ENCODE peak calls at places on chromosomes 6 and 20, in eight cellular contexts. One of them, this sample, is unnamed.

GRCh38 chr20:54267510-54268003 is 59.7 kb downstream of the PFDN4 start:
- DNase-seq in nephron progenitor cell: no peak
- DNase-seq in DMS 273 treated with DMSO at 0.1 percent for 48 hours: no peak
- DNase-seq in activated T-helper 9 cell treated with anti-CD3 and anti-CD28 coated beads, Interleukin-2, amount 50 U/mL, for 16 hours: no peak
- DNase-seq in stimulated activated CD4-positive, alpha-beta T cell treated with anti-CD3 and anti-CD28 coated beads, Interleukin-1b, Interleukin-23, amount 100 ng/mL, for 1 hour: no peak
- DNase-seq in ACHN: no peak
- DNase-seq in PC-9: peak
- DNase-seq in NCI-H1092 treated with DMSO at 0.1 percent for 48 hours: no peak
- DNase-seq in this sample: no peak

GRCh38 chr20:2867081-2867860 is 6.0 kb upstream of the PTPRA start:
- DNase-seq in DMS 273 treated with DMSO at 0.1 percent for 48 hours: no peak
- DNase-seq in PC-9: no peak
- DNase-seq in ACHN: no peak
- DNase-seq in NCI-H1092 treated with DMSO at 0.1 percent for 48 hours: no peak
- DNase-seq in stimulated activated CD4-positive, alpha-beta T cell treated with anti-CD3 and anti-CD28 coated beads, Interleukin-1b, Interleukin-23, amount 100 ng/mL, for 1 hour: no peak
- DNase-seq in nephron progenitor cell: peak
- DNase-seq in activated T-helper 9 cell treated with anti-CD3 and anti-CD28 coated beads, Interleukin-2, amount 50 U/mL, for 16 hours: no peak
- DNase-seq in this sample: no peak

GRCh38 chr20:50726955-50727791 is 4.2 kb upstream of the PARD6B start:
- DNase-seq in NCI-H1092 treated with DMSO at 0.1 percent for 48 hours: no peak
- DNase-seq in nephron progenitor cell: no peak
- DNase-seq in activated T-helper 9 cell treated with anti-CD3 and anti-CD28 coated beads, Interleukin-2, amount 50 U/mL, for 16 hours: no peak
- DNase-seq in stimulated activated CD4-positive, alpha-beta T cell treated with anti-CD3 and anti-CD28 coated beads, Interleukin-1b, Interleukin-23, amount 100 ng/mL, for 1 hour: no peak
- DNase-seq in PC-9: no peak
- DNase-seq in ACHN: peak
- DNase-seq in DMS 273 treated with DMSO at 0.1 percent for 48 hours: no peak
- DNase-seq in this sample: no peak

GRCh38 chr6:31651602-31652191 is 764 bp downstream of the BAG6 start:
- DNase-seq in ACHN: peak
- DNase-seq in activated T-helper 9 cell treated with anti-CD3 and anti-CD28 coated beads, Interleukin-2, amount 50 U/mL, for 16 hours: no peak
- DNase-seq in nephron progenitor cell: no peak
- DNase-seq in stimulated activated CD4-positive, alpha-beta T cell treated with anti-CD3 and anti-CD28 coated beads, Interleukin-1b, Interleukin-23, amount 100 ng/mL, for 1 hour: no peak
- DNase-seq in NCI-H1092 treated with DMSO at 0.1 percent for 48 hours: peak
- DNase-seq in PC-9: peak
- DNase-seq in DMS 273 treated with DMSO at 0.1 percent for 48 hours: peak
- DNase-seq in this sample: no peak

GRCh38 chr20:46699651-46700359 is 9.6 kb upstream of the SLC2A10 start:
- DNase-seq in nephron progenitor cell: no peak
- DNase-seq in DMS 273 treated with DMSO at 0.1 percent for 48 hours: no peak
- DNase-seq in activated T-helper 9 cell treated with anti-CD3 and anti-CD28 coated beads, Interleukin-2, amount 50 U/mL, for 16 hours: no peak
- DNase-seq in ACHN: peak
- DNase-seq in stimulated activated CD4-positive, alpha-beta T cell treated with anti-CD3 and anti-CD28 coated beads, Interleukin-1b, Interleukin-23, amount 100 ng/mL, for 1 hour: no peak
- DNase-seq in NCI-H1092 treated with DMSO at 0.1 percent for 48 hours: peak
- DNase-seq in PC-9: peak
- DNase-seq in this sample: no peak

GRCh38 chr6:136236491-136237293 is 13.4 kb downstream of the MTFR2 start:
- DNase-seq in nephron progenitor cell: no peak
- DNase-seq in DMS 273 treated with DMSO at 0.1 percent for 48 hours: no peak
- DNase-seq in activated T-helper 9 cell treated with anti-CD3 and anti-CD28 coated beads, Interleukin-2, amount 50 U/mL, for 16 hours: no peak
- DNase-seq in stimulated activated CD4-positive, alpha-beta T cell treated with anti-CD3 and anti-CD28 coated beads, Interleukin-1b, Interleukin-23, amount 100 ng/mL, for 1 hour: no peak
- DNase-seq in NCI-H1092 treated with DMSO at 0.1 percent for 48 hours: no peak
- DNase-seq in PC-9: no peak
- DNase-seq in ACHN: no peak
- DNase-seq in this sample: no peak

GRCh38 chr6:126167726-126168125 is 172.2 kb upstream of the CENPW start:
- DNase-seq in DMS 273 treated with DMSO at 0.1 percent for 48 hours: no peak
- DNase-seq in stimulated activated CD4-positive, alpha-beta T cell treated with anti-CD3 and anti-CD28 coated beads, Interleukin-1b, Interleukin-23, amount 100 ng/mL, for 1 hour: no peak
- DNase-seq in activated T-helper 9 cell treated with anti-CD3 and anti-CD28 coated beads, Interleukin-2, amount 50 U/mL, for 16 hours: no peak
- DNase-seq in nephron progenitor cell: no peak
- DNase-seq in ACHN: no peak
- DNase-seq in NCI-H1092 treated with DMSO at 0.1 percent for 48 hours: no peak
- DNase-seq in PC-9: no peak
- DNase-seq in this sample: no peak

GRCh38 chr20:53332022-53332824 is 261.4 kb downstream of the ZNF217 start:
- DNase-seq in PC-9: peak
- DNase-seq in stimulated activated CD4-positive, alpha-beta T cell treated with anti-CD3 and anti-CD28 coated beads, Interleukin-1b, Interleukin-23, amount 100 ng/mL, for 1 hour: no peak
- DNase-seq in NCI-H1092 treated with DMSO at 0.1 percent for 48 hours: no peak
- DNase-seq in ACHN: no peak
- DNase-seq in nephron progenitor cell: no peak
- DNase-seq in DMS 273 treated with DMSO at 0.1 percent for 48 hours: no peak
- DNase-seq in activated T-helper 9 cell treated with anti-CD3 and anti-CD28 coated beads, Interleukin-2, amount 50 U/mL, for 16 hours: no peak
- DNase-seq in this sample: no peak

GRCh38 chr20:19964289-19965263 is 52.6 kb upstream of the NAA20 start:
- DNase-seq in activated T-helper 9 cell treated with anti-CD3 and anti-CD28 coated beads, Interleukin-2, amount 50 U/mL, for 16 hours: no peak
- DNase-seq in nephron progenitor cell: peak
- DNase-seq in PC-9: peak
- DNase-seq in NCI-H1092 treated with DMSO at 0.1 percent for 48 hours: no peak
- DNase-seq in ACHN: peak
- DNase-seq in stimulated activated CD4-positive, alpha-beta T cell treated with anti-CD3 and anti-CD28 coated beads, Interleukin-1b, Interleukin-23, amount 100 ng/mL, for 1 hour: no peak
- DNase-seq in DMS 273 treated with DMSO at 0.1 percent for 48 hours: no peak
- DNase-seq in this sample: peak

GRCh38 chr6:52925919-52926792 is 16.7 kb upstream of the GSTA3 start:
- DNase-seq in PC-9: no peak
- DNase-seq in activated T-helper 9 cell treated with anti-CD3 and anti-CD28 coated beads, Interleukin-2, amount 50 U/mL, for 16 hours: no peak
- DNase-seq in ACHN: no peak
- DNase-seq in NCI-H1092 treated with DMSO at 0.1 percent for 48 hours: no peak
- DNase-seq in stimulated activated CD4-positive, alpha-beta T cell treated with anti-CD3 and anti-CD28 coated beads, Interleukin-1b, Interleukin-23, amount 100 ng/mL, for 1 hour: no peak
- DNase-seq in DMS 273 treated with DMSO at 0.1 percent for 48 hours: no peak
- DNase-seq in nephron progenitor cell: no peak
- DNase-seq in this sample: no peak

GRCh38 chr20:48718914-48719578 is 108.8 kb downstream of the PREX1 start:
- DNase-seq in PC-9: no peak
- DNase-seq in stimulated activated CD4-positive, alpha-beta T cell treated with anti-CD3 and anti-CD28 coated beads, Interleukin-1b, Interleukin-23, amount 100 ng/mL, for 1 hour: no peak
- DNase-seq in ACHN: no peak
- DNase-seq in NCI-H1092 treated with DMSO at 0.1 percent for 48 hours: no peak
- DNase-seq in DMS 273 treated with DMSO at 0.1 percent for 48 hours: no peak
- DNase-seq in nephron progenitor cell: no peak
- DNase-seq in activated T-helper 9 cell treated with anti-CD3 and anti-CD28 coated beads, Interleukin-2, amount 50 U/mL, for 16 hours: peak
- DNase-seq in this sample: no peak

GRCh38 chr20:42024653-42025052 is 406.5 kb upstream of the CHD6 start:
- DNase-seq in ACHN: peak
- DNase-seq in activated T-helper 9 cell treated with anti-CD3 and anti-CD28 coated beads, Interleukin-2, amount 50 U/mL, for 16 hours: no peak
- DNase-seq in NCI-H1092 treated with DMSO at 0.1 percent for 48 hours: no peak
- DNase-seq in DMS 273 treated with DMSO at 0.1 percent for 48 hours: no peak
- DNase-seq in nephron progenitor cell: peak
- DNase-seq in stimulated activated CD4-positive, alpha-beta T cell treated with anti-CD3 and anti-CD28 coated beads, Interleukin-1b, Interleukin-23, amount 100 ng/mL, for 1 hour: no peak
- DNase-seq in PC-9: no peak
- DNase-seq in this sample: no peak

GRCh38 chr6:128784266-128784665 is 98.7 kb upstream of the LAMA2 start:
- DNase-seq in ACHN: no peak
- DNase-seq in DMS 273 treated with DMSO at 0.1 percent for 48 hours: no peak
- DNase-seq in nephron progenitor cell: no peak
- DNase-seq in stimulated activated CD4-positive, alpha-beta T cell treated with anti-CD3 and anti-CD28 coated beads, Interleukin-1b, Interleukin-23, amount 100 ng/mL, for 1 hour: no peak
- DNase-seq in PC-9: no peak
- DNase-seq in NCI-H1092 treated with DMSO at 0.1 percent for 48 hours: no peak
- DNase-seq in activated T-helper 9 cell treated with anti-CD3 and anti-CD28 coated beads, Interleukin-2, amount 50 U/mL, for 16 hours: no peak
- DNase-seq in this sample: no peak

GRCh38 chr6:20438462-20439070 is 36.9 kb downstream of the E2F3 start:
- DNase-seq in activated T-helper 9 cell treated with anti-CD3 and anti-CD28 coated beads, Interleukin-2, amount 50 U/mL, for 16 hours: no peak
- DNase-seq in DMS 273 treated with DMSO at 0.1 percent for 48 hours: peak
- DNase-seq in nephron progenitor cell: no peak
- DNase-seq in PC-9: no peak
- DNase-seq in stimulated activated CD4-positive, alpha-beta T cell treated with anti-CD3 and anti-CD28 coated beads, Interleukin-1b, Interleukin-23, amount 100 ng/mL, for 1 hour: no peak
- DNase-seq in NCI-H1092 treated with DMSO at 0.1 percent for 48 hours: no peak
- DNase-seq in ACHN: no peak
- DNase-seq in this sample: no peak

GRCh38 chr6:2688416-2689064 is 62.2 kb downstream of the MYLK4 start:
- DNase-seq in NCI-H1092 treated with DMSO at 0.1 percent for 48 hours: no peak
- DNase-seq in DMS 273 treated with DMSO at 0.1 percent for 48 hours: peak
- DNase-seq in nephron progenitor cell: no peak
- DNase-seq in activated T-helper 9 cell treated with anti-CD3 and anti-CD28 coated beads, Interleukin-2, amount 50 U/mL, for 16 hours: no peak
- DNase-seq in ACHN: peak
- DNase-seq in PC-9: peak
- DNase-seq in stimulated activated CD4-positive, alpha-beta T cell treated with anti-CD3 and anti-CD28 coated beads, Interleukin-1b, Interleukin-23, amount 100 ng/mL, for 1 hour: no peak
- DNase-seq in this sample: no peak

GRCh38 chr6:133973109-133973971 is 20.3 kb downstream of the TBPL1 start:
- DNase-seq in ACHN: peak
- DNase-seq in nephron progenitor cell: no peak
- DNase-seq in stimulated activated CD4-positive, alpha-beta T cell treated with anti-CD3 and anti-CD28 coated beads, Interleukin-1b, Interleukin-23, amount 100 ng/mL, for 1 hour: no peak
- DNase-seq in PC-9: peak
- DNase-seq in NCI-H1092 treated with DMSO at 0.1 percent for 48 hours: peak
- DNase-seq in DMS 273 treated with DMSO at 0.1 percent for 48 hours: peak
- DNase-seq in activated T-helper 9 cell treated with anti-CD3 and anti-CD28 coated beads, Interleukin-2, amount 50 U/mL, for 16 hours: no peak
- DNase-seq in this sample: no peak

GRCh38 chr6:30754631-30755030 is 10.3 kb upstream of the IER3 start:
- DNase-seq in stimulated activated CD4-positive, alpha-beta T cell treated with anti-CD3 and anti-CD28 coated beads, Interleukin-1b, Interleukin-23, amount 100 ng/mL, for 1 hour: no peak
- DNase-seq in PC-9: no peak
- DNase-seq in activated T-helper 9 cell treated with anti-CD3 and anti-CD28 coated beads, Interleukin-2, amount 50 U/mL, for 16 hours: no peak
- DNase-seq in nephron progenitor cell: no peak
- DNase-seq in NCI-H1092 treated with DMSO at 0.1 percent for 48 hours: no peak
- DNase-seq in ACHN: no peak
- DNase-seq in DMS 273 treated with DMSO at 0.1 percent for 48 hours: no peak
- DNase-seq in this sample: no peak

GRCh38 chr6:34172961-34173775 is 27.3 kb upstream of the GRM4 start:
- DNase-seq in nephron progenitor cell: no peak
- DNase-seq in DMS 273 treated with DMSO at 0.1 percent for 48 hours: no peak
- DNase-seq in NCI-H1092 treated with DMSO at 0.1 percent for 48 hours: no peak
- DNase-seq in stimulated activated CD4-positive, alpha-beta T cell treated with anti-CD3 and anti-CD28 coated beads, Interleukin-1b, Interleukin-23, amount 100 ng/mL, for 1 hour: no peak
- DNase-seq in PC-9: no peak
- DNase-seq in activated T-helper 9 cell treated with anti-CD3 and anti-CD28 coated beads, Interleukin-2, amount 50 U/mL, for 16 hours: no peak
- DNase-seq in ACHN: no peak
- DNase-seq in this sample: peak

GRCh38 chr20:1397710-1398109 is 4.9 kb upstream of the FKBP1A start:
- DNase-seq in PC-9: no peak
- DNase-seq in activated T-helper 9 cell treated with anti-CD3 and anti-CD28 coated beads, Interleukin-2, amount 50 U/mL, for 16 hours: no peak
- DNase-seq in NCI-H1092 treated with DMSO at 0.1 percent for 48 hours: no peak
- DNase-seq in ACHN: no peak
- DNase-seq in stimulated activated CD4-positive, alpha-beta T cell treated with anti-CD3 and anti-CD28 coated beads, Interleukin-1b, Interleukin-23, amount 100 ng/mL, for 1 hour: no peak
- DNase-seq in nephron progenitor cell: no peak
- DNase-seq in DMS 273 treated with DMSO at 0.1 percent for 48 hours: no peak
- DNase-seq in this sample: no peak

GRCh38 chr20:57627972-57628650 is 7.9 kb upstream of the ZBP1 start:
- DNase-seq in DMS 273 treated with DMSO at 0.1 percent for 48 hours: no peak
- DNase-seq in stimulated activated CD4-positive, alpha-beta T cell treated with anti-CD3 and anti-CD28 coated beads, Interleukin-1b, Interleukin-23, amount 100 ng/mL, for 1 hour: no peak
- DNase-seq in ACHN: no peak
- DNase-seq in NCI-H1092 treated with DMSO at 0.1 percent for 48 hours: no peak
- DNase-seq in nephron progenitor cell: no peak
- DNase-seq in PC-9: peak
- DNase-seq in activated T-helper 9 cell treated with anti-CD3 and anti-CD28 coated beads, Interleukin-2, amount 50 U/mL, for 16 hours: no peak
- DNase-seq in this sample: no peak

GRCh38 chr6:39260451-39260850 is 31.2 kb upstream of the KCNK5 start:
- DNase-seq in NCI-H1092 treated with DMSO at 0.1 percent for 48 hours: no peak
- DNase-seq in stimulated activated CD4-positive, alpha-beta T cell treated with anti-CD3 and anti-CD28 coated beads, Interleukin-1b, Interleukin-23, amount 100 ng/mL, for 1 hour: no peak
- DNase-seq in DMS 273 treated with DMSO at 0.1 percent for 48 hours: no peak
- DNase-seq in ACHN: no peak
- DNase-seq in nephron progenitor cell: no peak
- DNase-seq in PC-9: no peak
- DNase-seq in activated T-helper 9 cell treated with anti-CD3 and anti-CD28 coated beads, Interleukin-2, amount 50 U/mL, for 16 hours: no peak
- DNase-seq in this sample: no peak

GRCh38 chr20:58722877-58723627 is 30.5 kb downstream of the NPEPL1 start:
- DNase-seq in activated T-helper 9 cell treated with anti-CD3 and anti-CD28 coated beads, Interleukin-2, amount 50 U/mL, for 16 hours: no peak
- DNase-seq in stimulated activated CD4-positive, alpha-beta T cell treated with anti-CD3 and anti-CD28 coated beads, Interleukin-1b, Interleukin-23, amount 100 ng/mL, for 1 hour: no peak
- DNase-seq in PC-9: no peak
- DNase-seq in ACHN: no peak
- DNase-seq in DMS 273 treated with DMSO at 0.1 percent for 48 hours: no peak
- DNase-seq in nephron progenitor cell: no peak
- DNase-seq in NCI-H1092 treated with DMSO at 0.1 percent for 48 hours: no peak
- DNase-seq in this sample: no peak

GRCh38 chr20:46200582-46201570 is 82.8 kb downstream of the CD40 start:
- DNase-seq in nephron progenitor cell: no peak
- DNase-seq in ACHN: no peak
- DNase-seq in activated T-helper 9 cell treated with anti-CD3 and anti-CD28 coated beads, Interleukin-2, amount 50 U/mL, for 16 hours: no peak
- DNase-seq in NCI-H1092 treated with DMSO at 0.1 percent for 48 hours: no peak
- DNase-seq in DMS 273 treated with DMSO at 0.1 percent for 48 hours: no peak
- DNase-seq in PC-9: no peak
- DNase-seq in stimulated activated CD4-positive, alpha-beta T cell treated with anti-CD3 and anti-CD28 coated beads, Interleukin-1b, Interleukin-23, amount 100 ng/mL, for 1 hour: no peak
- DNase-seq in this sample: no peak

GRCh38 chr6:1970151-1970561 is 275.2 kb downstream of the GMDS start:
- DNase-seq in stimulated activated CD4-positive, alpha-beta T cell treated with anti-CD3 and anti-CD28 coated beads, Interleukin-1b, Interleukin-23, amount 100 ng/mL, for 1 hour: no peak
- DNase-seq in nephron progenitor cell: peak
- DNase-seq in activated T-helper 9 cell treated with anti-CD3 and anti-CD28 coated beads, Interleukin-2, amount 50 U/mL, for 16 hours: no peak
- DNase-seq in PC-9: no peak
- DNase-seq in DMS 273 treated with DMSO at 0.1 percent for 48 hours: no peak
- DNase-seq in NCI-H1092 treated with DMSO at 0.1 percent for 48 hours: no peak
- DNase-seq in ACHN: no peak
- DNase-seq in this sample: no peak

GRCh38 chr6:53523511-53524454 is 21.1 kb downstream of the GCLC start:
- DNase-seq in NCI-H1092 treated with DMSO at 0.1 percent for 48 hours: no peak
- DNase-seq in activated T-helper 9 cell treated with anti-CD3 and anti-CD28 coated beads, Interleukin-2, amount 50 U/mL, for 16 hours: no peak
- DNase-seq in PC-9: no peak
- DNase-seq in ACHN: no peak
- DNase-seq in DMS 273 treated with DMSO at 0.1 percent for 48 hours: no peak
- DNase-seq in stimulated activated CD4-positive, alpha-beta T cell treated with anti-CD3 and anti-CD28 coated beads, Interleukin-1b, Interleukin-23, amount 100 ng/mL, for 1 hour: no peak
- DNase-seq in nephron progenitor cell: no peak
- DNase-seq in this sample: no peak

GRCh38 chr20:36352843-36353553 is 46.9 kb downstream of the DLGAP4 start:
- DNase-seq in stimulated activated CD4-positive, alpha-beta T cell treated with anti-CD3 and anti-CD28 coated beads, Interleukin-1b, Interleukin-23, amount 100 ng/mL, for 1 hour: no peak
- DNase-seq in nephron progenitor cell: no peak
- DNase-seq in PC-9: no peak
- DNase-seq in NCI-H1092 treated with DMSO at 0.1 percent for 48 hours: no peak
- DNase-seq in activated T-helper 9 cell treated with anti-CD3 and anti-CD28 coated beads, Interleukin-2, amount 50 U/mL, for 16 hours: no peak
- DNase-seq in ACHN: no peak
- DNase-seq in DMS 273 treated with DMSO at 0.1 percent for 48 hours: no peak
- DNase-seq in this sample: no peak

GRCh38 chr6:36067374-36068011 is 39.9 kb downstream of the MAPK14 start:
- DNase-seq in ACHN: no peak
- DNase-seq in PC-9: no peak
- DNase-seq in nephron progenitor cell: no peak
- DNase-seq in stimulated activated CD4-positive, alpha-beta T cell treated with anti-CD3 and anti-CD28 coated beads, Interleukin-1b, Interleukin-23, amount 100 ng/mL, for 1 hour: no peak
- DNase-seq in DMS 273 treated with DMSO at 0.1 percent for 48 hours: no peak
- DNase-seq in NCI-H1092 treated with DMSO at 0.1 percent for 48 hours: no peak
- DNase-seq in activated T-helper 9 cell treated with anti-CD3 and anti-CD28 coated beads, Interleukin-2, amount 50 U/mL, for 16 hours: no peak
- DNase-seq in this sample: no peak

GRCh38 chr20:44370639-44371218 is 15.2 kb downstream of the HNF4A start:
- DNase-seq in ACHN: no peak
- DNase-seq in nephron progenitor cell: no peak
- DNase-seq in DMS 273 treated with DMSO at 0.1 percent for 48 hours: no peak
- DNase-seq in NCI-H1092 treated with DMSO at 0.1 percent for 48 hours: no peak
- DNase-seq in PC-9: no peak
- DNase-seq in stimulated activated CD4-positive, alpha-beta T cell treated with anti-CD3 and anti-CD28 coated beads, Interleukin-1b, Interleukin-23, amount 100 ng/mL, for 1 hour: no peak
- DNase-seq in activated T-helper 9 cell treated with anti-CD3 and anti-CD28 coated beads, Interleukin-2, amount 50 U/mL, for 16 hours: no peak
- DNase-seq in this sample: no peak

GRCh38 chr6:111746983-111747773 is 126.1 kb downstream of the FYN start:
- DNase-seq in stimulated activated CD4-positive, alpha-beta T cell treated with anti-CD3 and anti-CD28 coated beads, Interleukin-1b, Interleukin-23, amount 100 ng/mL, for 1 hour: no peak
- DNase-seq in activated T-helper 9 cell treated with anti-CD3 and anti-CD28 coated beads, Interleukin-2, amount 50 U/mL, for 16 hours: no peak
- DNase-seq in ACHN: no peak
- DNase-seq in PC-9: peak
- DNase-seq in DMS 273 treated with DMSO at 0.1 percent for 48 hours: no peak
- DNase-seq in nephron progenitor cell: no peak
- DNase-seq in NCI-H1092 treated with DMSO at 0.1 percent for 48 hours: no peak
- DNase-seq in this sample: no peak

GRCh38 chr20:11076434-11076833 is 402.6 kb upstream of the JAG1 start:
- DNase-seq in DMS 273 treated with DMSO at 0.1 percent for 48 hours: no peak
- DNase-seq in NCI-H1092 treated with DMSO at 0.1 percent for 48 hours: peak
- DNase-seq in PC-9: no peak
- DNase-seq in stimulated activated CD4-positive, alpha-beta T cell treated with anti-CD3 and anti-CD28 coated beads, Interleukin-1b, Interleukin-23, amount 100 ng/mL, for 1 hour: no peak
- DNase-seq in nephron progenitor cell: no peak
- DNase-seq in activated T-helper 9 cell treated with anti-CD3 and anti-CD28 coated beads, Interleukin-2, amount 50 U/mL, for 16 hours: no peak
- DNase-seq in ACHN: no peak
- DNase-seq in this sample: no peak

GRCh38 chr6:1878330-1878729 is 268.6 kb downstream of the FOXC1 start:
- DNase-seq in activated T-helper 9 cell treated with anti-CD3 and anti-CD28 coated beads, Interleukin-2, amount 50 U/mL, for 16 hours: no peak
- DNase-seq in stimulated activated CD4-positive, alpha-beta T cell treated with anti-CD3 and anti-CD28 coated beads, Interleukin-1b, Interleukin-23, amount 100 ng/mL, for 1 hour: no peak
- DNase-seq in nephron progenitor cell: no peak
- DNase-seq in DMS 273 treated with DMSO at 0.1 percent for 48 hours: no peak
- DNase-seq in NCI-H1092 treated with DMSO at 0.1 percent for 48 hours: no peak
- DNase-seq in ACHN: no peak
- DNase-seq in PC-9: no peak
- DNase-seq in this sample: no peak

GRCh38 chr6:107460074-107460631 is 789 bp upstream of the PDSS2 start:
- DNase-seq in NCI-H1092 treated with DMSO at 0.1 percent for 48 hours: no peak
- DNase-seq in DMS 273 treated with DMSO at 0.1 percent for 48 hours: no peak
- DNase-seq in stimulated activated CD4-positive, alpha-beta T cell treated with anti-CD3 and anti-CD28 coated beads, Interleukin-1b, Interleukin-23, amount 100 ng/mL, for 1 hour: no peak
- DNase-seq in nephron progenitor cell: no peak
- DNase-seq in PC-9: no peak
- DNase-seq in activated T-helper 9 cell treated with anti-CD3 and anti-CD28 coated beads, Interleukin-2, amount 50 U/mL, for 16 hours: no peak
- DNase-seq in ACHN: peak
- DNase-seq in this sample: no peak

GRCh38 chr20:62590301-62591121 is 51.8 kb upstream of the SLCO4A1 start:
- DNase-seq in nephron progenitor cell: no peak
- DNase-seq in PC-9: peak
- DNase-seq in DMS 273 treated with DMSO at 0.1 percent for 48 hours: no peak
- DNase-seq in ACHN: peak
- DNase-seq in NCI-H1092 treated with DMSO at 0.1 percent for 48 hours: no peak
- DNase-seq in stimulated activated CD4-positive, alpha-beta T cell treated with anti-CD3 and anti-CD28 coated beads, Interleukin-1b, Interleukin-23, amount 100 ng/mL, for 1 hour: no peak
- DNase-seq in activated T-helper 9 cell treated with anti-CD3 and anti-CD28 coated beads, Interleukin-2, amount 50 U/mL, for 16 hours: no peak
- DNase-seq in this sample: peak

GRCh38 chr6:46035242-46035641 is 19.6 kb upstream of the CLIC5 start:
- DNase-seq in activated T-helper 9 cell treated with anti-CD3 and anti-CD28 coated beads, Interleukin-2, amount 50 U/mL, for 16 hours: no peak
- DNase-seq in stimulated activated CD4-positive, alpha-beta T cell treated with anti-CD3 and anti-CD28 coated beads, Interleukin-1b, Interleukin-23, amount 100 ng/mL, for 1 hour: no peak
- DNase-seq in ACHN: no peak
- DNase-seq in PC-9: no peak
- DNase-seq in NCI-H1092 treated with DMSO at 0.1 percent for 48 hours: no peak
- DNase-seq in DMS 273 treated with DMSO at 0.1 percent for 48 hours: no peak
- DNase-seq in nephron progenitor cell: no peak
- DNase-seq in this sample: no peak